ENCODE peak calls at places on chromosome 22, in eight cellular contexts. One of them, this sample, is unnamed.

GRCh38 chr22:19176175-19176630 is 2.3 kb downstream of the SLC25A1 start:
- DNase-seq in NCI-H2029: no peak
- DNase-seq in hippocampal formation: no peak
- DNase-seq in NCI-H345: no peak
- DNase-seq in OCI-LY7: no peak
- DNase-seq in activated T-helper 1 cell treated with anti-CD3 and anti-CD28 coated beads, Interleukin-12 subunit alpha, Interleukin-12 subunit beta, Interleukin-2, Interleukin-4 antibody, amounts not matched to agents 30 ng/mL and 10 ng/mL and 1 ng/mL, durations not matched to agents 14 hours and 24 hours and 36 hours: no peak
- DNase-seq in epithelial cell of esophagus: no peak
- DNase-seq in activated T-cell treated with anti-CD3 and anti-CD28 coated beads for 1 hour: no peak
- DNase-seq in this sample: no peak

GRCh38 chr22:42994917-42995562 is 19.9 kb downstream of the PACSIN2 start:
- DNase-seq in NCI-H2029: peak
- DNase-seq in hippocampal formation: peak
- DNase-seq in NCI-H345: no peak
- DNase-seq in OCI-LY7: peak
- DNase-seq in activated T-helper 1 cell treated with anti-CD3 and anti-CD28 coated beads, Interleukin-12 subunit alpha, Interleukin-12 subunit beta, Interleukin-2, Interleukin-4 antibody, amounts not matched to agents 30 ng/mL and 10 ng/mL and 1 ng/mL, durations not matched to agents 14 hours and 24 hours and 36 hours: no peak
- DNase-seq in epithelial cell of esophagus: peak
- DNase-seq in activated T-cell treated with anti-CD3 and anti-CD28 coated beads for 1 hour: no peak
- DNase-seq in this sample: peak

GRCh38 chr22:37189011-37189466 is 992 bp upstream of the C1QTNF6 start:
- DNase-seq in NCI-H2029: no peak
- DNase-seq in hippocampal formation: no peak
- DNase-seq in NCI-H345: no peak
- DNase-seq in OCI-LY7: no peak
- DNase-seq in activated T-helper 1 cell treated with anti-CD3 and anti-CD28 coated beads, Interleukin-12 subunit alpha, Interleukin-12 subunit beta, Interleukin-2, Interleukin-4 antibody, amounts not matched to agents 30 ng/mL and 10 ng/mL and 1 ng/mL, durations not matched to agents 14 hours and 24 hours and 36 hours: no peak
- DNase-seq in epithelial cell of esophagus: peak
- DNase-seq in activated T-cell treated with anti-CD3 and anti-CD28 coated beads for 1 hour: no peak
- DNase-seq in this sample: no peak

GRCh38 chr22:47395481-47395880 is 633.0 kb downstream of the TBC1D22A start:
- DNase-seq in NCI-H2029: peak
- DNase-seq in hippocampal formation: no peak
- DNase-seq in NCI-H345: peak
- DNase-seq in OCI-LY7: no peak
- DNase-seq in activated T-helper 1 cell treated with anti-CD3 and anti-CD28 coated beads, Interleukin-12 subunit alpha, Interleukin-12 subunit beta, Interleukin-2, Interleukin-4 antibody, amounts not matched to agents 30 ng/mL and 10 ng/mL and 1 ng/mL, durations not matched to agents 14 hours and 24 hours and 36 hours: no peak
- DNase-seq in epithelial cell of esophagus: no peak
- DNase-seq in activated T-cell treated with anti-CD3 and anti-CD28 coated beads for 1 hour: no peak
- DNase-seq in this sample: no peak

GRCh38 chr22:32380991-32381390 is 23.3 kb downstream of the RFPL3 start:
- DNase-seq in NCI-H2029: peak
- DNase-seq in hippocampal formation: no peak
- DNase-seq in NCI-H345: no peak
- DNase-seq in OCI-LY7: no peak
- DNase-seq in activated T-helper 1 cell treated with anti-CD3 and anti-CD28 coated beads, Interleukin-12 subunit alpha, Interleukin-12 subunit beta, Interleukin-2, Interleukin-4 antibody, amounts not matched to agents 30 ng/mL and 10 ng/mL and 1 ng/mL, durations not matched to agents 14 hours and 24 hours and 36 hours: no peak
- DNase-seq in epithelial cell of esophagus: peak
- DNase-seq in activated T-cell treated with anti-CD3 and anti-CD28 coated beads for 1 hour: no peak
- DNase-seq in this sample: no peak

GRCh38 chr22:42116848-42117424 is 13.7 kb downstream of the CYP2D6 start:
- DNase-seq in NCI-H2029: no peak
- DNase-seq in hippocampal formation: no peak
- DNase-seq in NCI-H345: no peak
- DNase-seq in OCI-LY7: peak
- DNase-seq in activated T-helper 1 cell treated with anti-CD3 and anti-CD28 coated beads, Interleukin-12 subunit alpha, Interleukin-12 subunit beta, Interleukin-2, Interleukin-4 antibody, amounts not matched to agents 30 ng/mL and 10 ng/mL and 1 ng/mL, durations not matched to agents 14 hours and 24 hours and 36 hours: no peak
- DNase-seq in epithelial cell of esophagus: no peak
- DNase-seq in activated T-cell treated with anti-CD3 and anti-CD28 coated beads for 1 hour: no peak
- DNase-seq in this sample: peak

GRCh38 chr22:41815716-41816115 is 15.2 kb downstream of the CCDC134 start:
- DNase-seq in NCI-H2029: no peak
- DNase-seq in hippocampal formation: no peak
- DNase-seq in NCI-H345: no peak
- DNase-seq in OCI-LY7: no peak
- DNase-seq in activated T-helper 1 cell treated with anti-CD3 and anti-CD28 coated beads, Interleukin-12 subunit alpha, Interleukin-12 subunit beta, Interleukin-2, Interleukin-4 antibody, amounts not matched to agents 30 ng/mL and 10 ng/mL and 1 ng/mL, durations not matched to agents 14 hours and 24 hours and 36 hours: no peak
- DNase-seq in epithelial cell of esophagus: no peak
- DNase-seq in activated T-cell treated with anti-CD3 and anti-CD28 coated beads for 1 hour: no peak
- DNase-seq in this sample: no peak

GRCh38 chr22:24587948-24588347 is 4.9 kb downstream of the LRRC75B start:
- DNase-seq in NCI-H2029: no peak
- DNase-seq in hippocampal formation: no peak
- DNase-seq in NCI-H345: no peak
- DNase-seq in OCI-LY7: no peak
- DNase-seq in activated T-helper 1 cell treated with anti-CD3 and anti-CD28 coated beads, Interleukin-12 subunit alpha, Interleukin-12 subunit beta, Interleukin-2, Interleukin-4 antibody, amounts not matched to agents 30 ng/mL and 10 ng/mL and 1 ng/mL, durations not matched to agents 14 hours and 24 hours and 36 hours: no peak
- DNase-seq in epithelial cell of esophagus: no peak
- DNase-seq in activated T-cell treated with anti-CD3 and anti-CD28 coated beads for 1 hour: no peak
- DNase-seq in this sample: no peak

GRCh38 chr22:38204784-38205183 is 3.0 kb downstream of the MAFF start:
- DNase-seq in NCI-H2029: no peak
- DNase-seq in hippocampal formation: no peak
- DNase-seq in NCI-H345: no peak
- DNase-seq in OCI-LY7: peak
- DNase-seq in activated T-helper 1 cell treated with anti-CD3 and anti-CD28 coated beads, Interleukin-12 subunit alpha, Interleukin-12 subunit beta, Interleukin-2, Interleukin-4 antibody, amounts not matched to agents 30 ng/mL and 10 ng/mL and 1 ng/mL, durations not matched to agents 14 hours and 24 hours and 36 hours: no peak
- DNase-seq in epithelial cell of esophagus: no peak
- DNase-seq in activated T-cell treated with anti-CD3 and anti-CD28 coated beads for 1 hour: no peak
- DNase-seq in this sample: no peak

GRCh38 chr22:31625661-31626426 is 36.2 kb downstream of the PISD start:
- DNase-seq in NCI-H2029: no peak
- DNase-seq in hippocampal formation: peak
- DNase-seq in NCI-H345: no peak
- DNase-seq in OCI-LY7: no peak
- DNase-seq in activated T-helper 1 cell treated with anti-CD3 and anti-CD28 coated beads, Interleukin-12 subunit alpha, Interleukin-12 subunit beta, Interleukin-2, Interleukin-4 antibody, amounts not matched to agents 30 ng/mL and 10 ng/mL and 1 ng/mL, durations not matched to agents 14 hours and 24 hours and 36 hours: no peak
- DNase-seq in epithelial cell of esophagus: peak
- DNase-seq in activated T-cell treated with anti-CD3 and anti-CD28 coated beads for 1 hour: no peak
- DNase-seq in this sample: peak

GRCh38 chr22:36411589-36412258 is 24.0 kb upstream of the MYH9 start:
- DNase-seq in NCI-H2029: peak
- DNase-seq in hippocampal formation: no peak
- DNase-seq in NCI-H345: peak
- DNase-seq in OCI-LY7: no peak
- DNase-seq in activated T-helper 1 cell treated with anti-CD3 and anti-CD28 coated beads, Interleukin-12 subunit alpha, Interleukin-12 subunit beta, Interleukin-2, Interleukin-4 antibody, amounts not matched to agents 30 ng/mL and 10 ng/mL and 1 ng/mL, durations not matched to agents 14 hours and 24 hours and 36 hours: no peak
- DNase-seq in epithelial cell of esophagus: peak
- DNase-seq in activated T-cell treated with anti-CD3 and anti-CD28 coated beads for 1 hour: peak
- DNase-seq in this sample: peak

GRCh38 chr22:32571764-32572163 is 97.2 kb downstream of the FBXO7 start:
- DNase-seq in NCI-H2029: no peak
- DNase-seq in hippocampal formation: no peak
- DNase-seq in NCI-H345: no peak
- DNase-seq in OCI-LY7: no peak
- DNase-seq in activated T-helper 1 cell treated with anti-CD3 and anti-CD28 coated beads, Interleukin-12 subunit alpha, Interleukin-12 subunit beta, Interleukin-2, Interleukin-4 antibody, amounts not matched to agents 30 ng/mL and 10 ng/mL and 1 ng/mL, durations not matched to agents 14 hours and 24 hours and 36 hours: no peak
- DNase-seq in epithelial cell of esophagus: no peak
- DNase-seq in activated T-cell treated with anti-CD3 and anti-CD28 coated beads for 1 hour: no peak
- DNase-seq in this sample: no peak

GRCh38 chr22:19559324-19559811 is 35.2 kb upstream of the CLDN5 start:
- DNase-seq in NCI-H2029: no peak
- DNase-seq in hippocampal formation: no peak
- DNase-seq in NCI-H345: no peak
- DNase-seq in OCI-LY7: no peak
- DNase-seq in activated T-helper 1 cell treated with anti-CD3 and anti-CD28 coated beads, Interleukin-12 subunit alpha, Interleukin-12 subunit beta, Interleukin-2, Interleukin-4 antibody, amounts not matched to agents 30 ng/mL and 10 ng/mL and 1 ng/mL, durations not matched to agents 14 hours and 24 hours and 36 hours: no peak
- DNase-seq in epithelial cell of esophagus: peak
- DNase-seq in activated T-cell treated with anti-CD3 and anti-CD28 coated beads for 1 hour: no peak
- DNase-seq in this sample: no peak

GRCh38 chr22:50703726-50704509 is 31.3 kb downstream of the SHANK3 start:
- DNase-seq in NCI-H2029: no peak
- DNase-seq in hippocampal formation: no peak
- DNase-seq in NCI-H345: no peak
- DNase-seq in OCI-LY7: no peak
- DNase-seq in activated T-helper 1 cell treated with anti-CD3 and anti-CD28 coated beads, Interleukin-12 subunit alpha, Interleukin-12 subunit beta, Interleukin-2, Interleukin-4 antibody, amounts not matched to agents 30 ng/mL and 10 ng/mL and 1 ng/mL, durations not matched to agents 14 hours and 24 hours and 36 hours: no peak
- DNase-seq in epithelial cell of esophagus: no peak
- DNase-seq in activated T-cell treated with anti-CD3 and anti-CD28 coated beads for 1 hour: no peak
- DNase-seq in this sample: no peak

GRCh38 chr22:44452531-44453420 is 45.3 kb downstream of the RTL6 start:
- DNase-seq in NCI-H2029: no peak
- DNase-seq in hippocampal formation: no peak
- DNase-seq in NCI-H345: no peak
- DNase-seq in OCI-LY7: no peak
- DNase-seq in activated T-helper 1 cell treated with anti-CD3 and anti-CD28 coated beads, Interleukin-12 subunit alpha, Interleukin-12 subunit beta, Interleukin-2, Interleukin-4 antibody, amounts not matched to agents 30 ng/mL and 10 ng/mL and 1 ng/mL, durations not matched to agents 14 hours and 24 hours and 36 hours: no peak
- DNase-seq in epithelial cell of esophagus: no peak
- DNase-seq in activated T-cell treated with anti-CD3 and anti-CD28 coated beads for 1 hour: no peak
- DNase-seq in this sample: no peak

GRCh38 chr22:29004647-29005371 is 56.8 kb downstream of the C22orf31 start:
- DNase-seq in NCI-H2029: peak
- DNase-seq in hippocampal formation: peak
- DNase-seq in NCI-H345: no peak
- DNase-seq in OCI-LY7: no peak
- DNase-seq in activated T-helper 1 cell treated with anti-CD3 and anti-CD28 coated beads, Interleukin-12 subunit alpha, Interleukin-12 subunit beta, Interleukin-2, Interleukin-4 antibody, amounts not matched to agents 30 ng/mL and 10 ng/mL and 1 ng/mL, durations not matched to agents 14 hours and 24 hours and 36 hours: no peak
- DNase-seq in epithelial cell of esophagus: no peak
- DNase-seq in activated T-cell treated with anti-CD3 and anti-CD28 coated beads for 1 hour: no peak
- DNase-seq in this sample: peak

GRCh38 chr22:41052661-41053490 is 39.5 kb upstream of the EP300 start:
- DNase-seq in NCI-H2029: no peak
- DNase-seq in hippocampal formation: no peak
- DNase-seq in NCI-H345: no peak
- DNase-seq in OCI-LY7: no peak
- DNase-seq in activated T-helper 1 cell treated with anti-CD3 and anti-CD28 coated beads, Interleukin-12 subunit alpha, Interleukin-12 subunit beta, Interleukin-2, Interleukin-4 antibody, amounts not matched to agents 30 ng/mL and 10 ng/mL and 1 ng/mL, durations not matched to agents 14 hours and 24 hours and 36 hours: no peak
- DNase-seq in epithelial cell of esophagus: peak
- DNase-seq in activated T-cell treated with anti-CD3 and anti-CD28 coated beads for 1 hour: no peak
- DNase-seq in this sample: peak

GRCh38 chr22:39300198-39300830 is 19.1 kb downstream of the RPL3 start:
- DNase-seq in NCI-H2029: no peak
- DNase-seq in hippocampal formation: no peak
- DNase-seq in NCI-H345: no peak
- DNase-seq in OCI-LY7: peak
- DNase-seq in activated T-helper 1 cell treated with anti-CD3 and anti-CD28 coated beads, Interleukin-12 subunit alpha, Interleukin-12 subunit beta, Interleukin-2, Interleukin-4 antibody, amounts not matched to agents 30 ng/mL and 10 ng/mL and 1 ng/mL, durations not matched to agents 14 hours and 24 hours and 36 hours: no peak
- DNase-seq in epithelial cell of esophagus: no peak
- DNase-seq in activated T-cell treated with anti-CD3 and anti-CD28 coated beads for 1 hour: no peak
- DNase-seq in this sample: no peak

GRCh38 chr22:19429950-19430889 is 1.3 kb downstream of the HIRA start:
- DNase-seq in NCI-H2029: no peak
- DNase-seq in hippocampal formation: no peak
- DNase-seq in NCI-H345: no peak
- DNase-seq in OCI-LY7: peak
- DNase-seq in activated T-helper 1 cell treated with anti-CD3 and anti-CD28 coated beads, Interleukin-12 subunit alpha, Interleukin-12 subunit beta, Interleukin-2, Interleukin-4 antibody, amounts not matched to agents 30 ng/mL and 10 ng/mL and 1 ng/mL, durations not matched to agents 14 hours and 24 hours and 36 hours: peak
- DNase-seq in epithelial cell of esophagus: peak
- DNase-seq in activated T-cell treated with anti-CD3 and anti-CD28 coated beads for 1 hour: peak
- DNase-seq in this sample: peak

GRCh38 chr22:45202333-45203149 is 38.2 kb downstream of the KIAA0930 start:
- DNase-seq in NCI-H2029: no peak
- DNase-seq in hippocampal formation: no peak
- DNase-seq in NCI-H345: no peak
- DNase-seq in OCI-LY7: no peak
- DNase-seq in activated T-helper 1 cell treated with anti-CD3 and anti-CD28 coated beads, Interleukin-12 subunit alpha, Interleukin-12 subunit beta, Interleukin-2, Interleukin-4 antibody, amounts not matched to agents 30 ng/mL and 10 ng/mL and 1 ng/mL, durations not matched to agents 14 hours and 24 hours and 36 hours: no peak
- DNase-seq in epithelial cell of esophagus: no peak
- DNase-seq in activated T-cell treated with anti-CD3 and anti-CD28 coated beads for 1 hour: no peak
- DNase-seq in this sample: no peak

GRCh38 chr22:20816559-20816958 is 42.1 kb downstream of the PI4KA start:
- DNase-seq in NCI-H2029: no peak
- DNase-seq in hippocampal formation: no peak
- DNase-seq in NCI-H345: no peak
- DNase-seq in OCI-LY7: no peak
- DNase-seq in activated T-helper 1 cell treated with anti-CD3 and anti-CD28 coated beads, Interleukin-12 subunit alpha, Interleukin-12 subunit beta, Interleukin-2, Interleukin-4 antibody, amounts not matched to agents 30 ng/mL and 10 ng/mL and 1 ng/mL, durations not matched to agents 14 hours and 24 hours and 36 hours: no peak
- DNase-seq in epithelial cell of esophagus: no peak
- DNase-seq in activated T-cell treated with anti-CD3 and anti-CD28 coated beads for 1 hour: no peak
- DNase-seq in this sample: no peak

GRCh38 chr22:48264586-48264985 is 1502.1 kb downstream of the TBC1D22A start:
- DNase-seq in NCI-H2029: no peak
- DNase-seq in hippocampal formation: no peak
- DNase-seq in NCI-H345: no peak
- DNase-seq in OCI-LY7: no peak
- DNase-seq in activated T-helper 1 cell treated with anti-CD3 and anti-CD28 coated beads, Interleukin-12 subunit alpha, Interleukin-12 subunit beta, Interleukin-2, Interleukin-4 antibody, amounts not matched to agents 30 ng/mL and 10 ng/mL and 1 ng/mL, durations not matched to agents 14 hours and 24 hours and 36 hours: no peak
- DNase-seq in epithelial cell of esophagus: no peak
- DNase-seq in activated T-cell treated with anti-CD3 and anti-CD28 coated beads for 1 hour: no peak
- DNase-seq in this sample: no peak

GRCh38 chr22:47304191-47304831 is 541.9 kb downstream of the TBC1D22A start:
- DNase-seq in NCI-H2029: no peak
- DNase-seq in hippocampal formation: no peak
- DNase-seq in NCI-H345: no peak
- DNase-seq in OCI-LY7: no peak
- DNase-seq in activated T-helper 1 cell treated with anti-CD3 and anti-CD28 coated beads, Interleukin-12 subunit alpha, Interleukin-12 subunit beta, Interleukin-2, Interleukin-4 antibody, amounts not matched to agents 30 ng/mL and 10 ng/mL and 1 ng/mL, durations not matched to agents 14 hours and 24 hours and 36 hours: no peak
- DNase-seq in epithelial cell of esophagus: no peak
- DNase-seq in activated T-cell treated with anti-CD3 and anti-CD28 coated beads for 1 hour: no peak
- DNase-seq in this sample: no peak

GRCh38 chr22:35638408-35638807 is 9.8 kb upstream of the APOL6 start:
- DNase-seq in NCI-H2029: no peak
- DNase-seq in hippocampal formation: no peak
- DNase-seq in NCI-H345: no peak
- DNase-seq in OCI-LY7: no peak
- DNase-seq in activated T-helper 1 cell treated with anti-CD3 and anti-CD28 coated beads, Interleukin-12 subunit alpha, Interleukin-12 subunit beta, Interleukin-2, Interleukin-4 antibody, amounts not matched to agents 30 ng/mL and 10 ng/mL and 1 ng/mL, durations not matched to agents 14 hours and 24 hours and 36 hours: no peak
- DNase-seq in epithelial cell of esophagus: no peak
- DNase-seq in activated T-cell treated with anti-CD3 and anti-CD28 coated beads for 1 hour: no peak
- DNase-seq in this sample: peak